ENCODE peak calls at places on chromosomes 7 and 10, in seven cellular contexts. O, Q, Y, X, J, B and U are unnamed samples.

GRCh38 chr7:143316492-143316891 is 581 bp downstream of the CLCN1 start:
- DNase-seq in O (no peak), Q (no peak), Y (no peak), X (no peak), J (no peak), B (no peak), U (peak)

GRCh38 chr10:43110318-43111071 is 27.8 kb upstream of the CSGALNACT2 start:
- DNase-seq in O (no peak), Q (no peak), Y (no peak), X (no peak), J (no peak), B (peak), U (no peak)

GRCh38 chr7:105599551-105599950 is 18.3 kb upstream of the EFCAB10 start:
- DNase-seq in O (no peak), Q (no peak), Y (no peak), X (no peak), J (no peak), B (no peak), U (no peak)

GRCh38 chr7:41175435-41175834 is 527.5 kb downstream of the INHBA start:
- DNase-seq in O (no peak), Q (no peak), Y (peak), X (peak), J (no peak), B (no peak), U (no peak)

GRCh38 chr7:11341285-11341944 is 367.7 kb downstream of the PHF14 start:
- DNase-seq in O (no peak), Q (no peak), Y (no peak), X (peak), J (no peak), B (no peak), U (no peak)

GRCh38 chr10:111199587-111199986 is 122.8 kb downstream of the ADRA2A start:
- DNase-seq in O (no peak), Q (no peak), Y (no peak), X (no peak), J (no peak), B (no peak), U (no peak)

GRCh38 chr7:14902589-14902963 is at the start of gene DGKB:
- DNase-seq in O (no peak), Q (no peak), Y (no peak), X (peak), J (no peak), B (no peak), U (no peak)

GRCh38 chr7:135650831-135651573 is 11.3 kb upstream of the STMP1 start:
- DNase-seq in O (no peak), Q (no peak), Y (no peak), X (no peak), J (no peak), B (no peak), U (no peak)

GRCh38 chr10:137031-137430 is 1.8 kb downstream of the ZMYND11 start:
- DNase-seq in O (no peak), Q (no peak), Y (peak), X (peak), J (no peak), B (peak), U (no peak)

GRCh38 chr10:34821587-34822585 is 6.8 kb upstream of the PARD3 start:
- DNase-seq in O (no peak), Q (no peak), Y (peak), X (no peak), J (no peak), B (no peak), U (no peak)

GRCh38 chr7:2609001-2609411 is 22.8 kb upstream of the TTYH3 start:
- DNase-seq in O (no peak), Q (no peak), Y (no peak), X (peak), J (no peak), B (peak), U (no peak)

DNA sequence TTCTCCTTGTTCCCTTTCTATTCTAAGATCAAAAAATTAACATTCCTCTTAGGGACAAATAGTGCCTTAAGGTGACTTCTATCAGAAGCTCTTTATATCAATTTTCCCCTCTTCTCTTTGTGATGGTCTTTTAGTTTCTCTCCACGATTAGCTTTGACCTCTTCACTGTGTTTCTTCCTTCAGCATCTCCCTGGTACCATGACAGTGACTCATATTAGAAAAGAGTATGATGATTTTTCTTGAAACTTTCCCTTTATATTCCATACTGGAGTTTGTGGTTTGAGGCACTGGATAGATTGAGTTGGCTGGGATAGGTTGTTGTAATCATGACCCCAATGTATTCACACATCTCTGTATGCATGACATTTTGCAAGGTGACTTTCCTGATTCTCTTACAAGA is 335.6 kb upstream of the GLI3 start:
- DNase-seq in O (no peak), Q (no peak), Y (no peak), X (no peak), J (no peak), B (no peak), U (no peak)
- H3K27ac ChIP-seq in O (no peak), Q (no peak), Y (no peak), X (no peak), J (no peak), B (no peak), U (no peak)

GRCh38 chr10:44261710-44262455 is 123.0 kb downstream of the CXCL12 start:
- DNase-seq in O (no peak), Q (no peak), Y (no peak), X (no peak), J (no peak), B (no peak), U (no peak)

GRCh38 chr10:44261296-44261695 is 123.6 kb downstream of the CXCL12 start:
- DNase-seq in O (no peak), Q (no peak), Y (no peak), X (no peak), J (no peak), B (no peak), U (no peak)

GRCh38 chr10:44264244-44264643 is 120.7 kb downstream of the CXCL12 start:
- DNase-seq in O (no peak), Q (no peak), Y (no peak), X (no peak), J (no peak), B (no peak), U (no peak)

GRCh38 chr10:44263771-44264170 is 121.1 kb downstream of the CXCL12 start:
- DNase-seq in O (no peak), Q (no peak), Y (no peak), X (no peak), J (no peak), B (no peak), U (no peak)

GRCh38 chr10:44262551-44263251 is 122.2 kb downstream of the CXCL12 start:
- DNase-seq in O (no peak), Q (no peak), Y (no peak), X (no peak), J (no peak), B (no peak), U (no peak)
- TF ChIP-seq CTCF in O (no peak), Q (no peak), Y (no peak), X (no peak), J (no peak), B (no peak), U (no peak)

DNA sequence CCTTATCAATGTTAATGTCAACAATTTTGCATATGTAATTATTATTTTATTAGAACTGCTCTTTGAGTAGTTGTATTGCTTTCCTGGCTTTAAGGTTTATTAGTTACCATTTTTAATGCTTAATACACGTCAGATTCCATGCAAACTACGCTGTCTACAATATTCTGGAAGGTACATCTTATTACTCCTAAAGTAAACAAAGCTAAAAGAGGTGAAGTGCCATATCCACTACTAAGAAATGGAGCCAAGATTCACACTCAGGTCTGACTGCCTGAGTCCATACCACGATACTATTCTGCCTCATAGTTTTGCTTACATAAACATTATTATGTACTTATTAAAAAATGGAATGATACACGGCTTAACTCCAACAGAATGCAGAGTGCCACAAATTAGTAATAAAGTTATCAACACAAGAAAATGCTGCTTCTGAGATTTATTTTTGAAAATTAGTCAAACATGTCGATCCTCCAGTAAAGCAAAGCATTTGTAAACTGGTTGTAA is 1.2 kb upstream of the DMTF1 start:
- DNase-seq in O (no peak), Q (no peak), Y (no peak), X (no peak), J (no peak), B (no peak), U (no peak)
- H3K4me3 ChIP-seq in O (peak), Q (peak), Y (peak), X (peak), J (no peak), B (peak), U (no peak)

DNA sequence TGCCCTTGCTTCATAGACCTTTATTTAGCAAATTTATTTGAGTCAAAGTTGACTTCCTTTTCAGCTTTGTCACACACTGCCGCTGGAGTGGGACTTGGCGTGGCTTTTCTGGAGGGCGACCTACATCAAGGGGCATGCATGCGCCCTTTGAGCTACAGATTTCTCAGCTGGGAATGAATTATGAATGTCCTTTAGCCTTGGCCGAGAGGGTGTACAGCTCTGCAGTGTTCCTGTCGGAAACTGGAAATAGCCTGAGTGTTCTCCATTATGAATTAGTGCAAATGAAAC is 79.7 kb downstream of the GLRX3 start:
- DNase-seq in O (no peak), Q (peak), Y (no peak), X (no peak), J (no peak), B (no peak), U (no peak)
- H3K27ac ChIP-seq in O (no peak), Q (no peak), Y (no peak), X (no peak), J (no peak), B (no peak), U (no peak)

DNA sequence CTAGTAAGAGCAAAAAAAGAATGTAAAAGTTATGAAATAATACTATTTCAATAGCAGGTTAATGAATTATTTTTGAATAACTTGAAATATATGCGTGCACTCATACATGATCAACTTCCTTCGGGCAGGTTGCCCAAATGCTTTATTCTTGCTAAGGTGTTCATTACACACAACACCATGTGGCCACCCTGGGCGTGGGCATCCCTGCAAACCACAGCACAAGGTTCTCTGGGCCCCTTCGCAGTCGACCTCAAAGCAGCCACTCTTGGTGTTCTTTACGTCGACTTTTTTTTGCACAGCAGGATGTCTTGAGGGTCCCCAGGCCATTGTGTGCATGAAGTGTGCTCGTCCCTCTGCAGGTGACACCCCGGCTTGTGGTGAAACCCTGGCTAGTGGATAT is 300.7 kb upstream of the PITRM1 start:
- DNase-seq in O (no peak), Q (no peak), Y (no peak), X (no peak), J (peak), B (no peak), U (no peak)
- TF ChIP-seq CTCF in O (no peak), Q (no peak), Y (no peak), X (no peak), J (no peak), B (no peak), U (no peak)

DNA sequence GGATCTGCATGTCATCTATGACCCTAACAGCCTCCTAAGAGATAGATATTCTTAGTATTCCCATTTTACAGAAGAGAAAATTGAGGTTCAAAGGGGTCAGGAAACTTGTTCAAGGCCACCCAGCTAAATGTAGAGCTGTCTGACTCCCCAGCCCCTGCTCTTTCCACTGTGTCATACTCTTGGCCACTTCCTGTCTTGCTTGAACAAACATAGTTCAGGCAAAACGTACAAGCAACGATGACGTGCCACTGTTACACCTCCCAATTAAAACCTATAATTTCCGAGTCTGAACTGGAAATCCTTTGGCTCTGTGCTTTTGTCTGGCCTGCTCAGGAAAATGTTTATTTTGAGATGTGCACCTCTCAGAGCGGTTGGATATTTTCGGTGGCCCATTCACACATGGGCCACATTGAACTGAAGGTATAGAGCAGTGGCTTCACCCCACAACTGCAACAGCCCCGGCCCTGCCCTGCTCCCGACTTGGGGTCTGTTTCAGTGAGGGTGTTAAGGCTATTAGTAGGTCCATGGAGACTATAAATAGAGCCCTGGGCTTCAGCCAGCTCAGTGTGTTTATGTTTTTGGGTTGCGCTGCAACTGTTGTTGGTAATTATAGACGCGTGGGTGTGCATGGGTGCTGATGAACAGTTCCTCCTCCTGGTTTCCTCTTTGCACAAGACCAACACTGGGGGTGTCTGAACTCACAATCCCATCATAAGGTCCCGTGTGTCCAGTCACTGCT is 172.3 kb upstream of the ADO start:
- DNase-seq in O (no peak), Q (no peak), Y (no peak), X (no peak), J (peak), B (no peak), U (peak)
- H3K4me3 ChIP-seq in O (no peak), Q (no peak), Y (no peak), X (no peak), J (no peak), B (no peak), U (no peak)

GRCh38 chr7:36091571-36092176 is 61.4 kb upstream of the EEPD1 start:
- DNase-seq in O (no peak), Q (no peak), Y (no peak), X (no peak), J (no peak), B (peak), U (no peak)

GRCh38 chr7:36088553-36088952 is 64.5 kb upstream of the EEPD1 start:
- DNase-seq in O (no peak), Q (no peak), Y (no peak), X (no peak), J (no peak), B (no peak), U (no peak)

GRCh38 chr7:36086571-36086970 is 66.5 kb upstream of the EEPD1 start:
- DNase-seq in O (no peak), Q (no peak), Y (peak), X (no peak), J (no peak), B (no peak), U (no peak)

GRCh38 chr7:36090976-36091375 is 62.1 kb upstream of the EEPD1 start:
- DNase-seq in O (no peak), Q (no peak), Y (no peak), X (no peak), J (no peak), B (no peak), U (no peak)

GRCh38 chr7:36088966-36089365 is 64.1 kb upstream of the EEPD1 start:
- DNase-seq in O (no peak), Q (no peak), Y (no peak), X (peak), J (no peak), B (no peak), U (no peak)
- H3K27ac ChIP-seq in O (peak), Q (no peak), Y (no peak), X (no peak), J (no peak), B (no peak), U (no peak)

DNA sequence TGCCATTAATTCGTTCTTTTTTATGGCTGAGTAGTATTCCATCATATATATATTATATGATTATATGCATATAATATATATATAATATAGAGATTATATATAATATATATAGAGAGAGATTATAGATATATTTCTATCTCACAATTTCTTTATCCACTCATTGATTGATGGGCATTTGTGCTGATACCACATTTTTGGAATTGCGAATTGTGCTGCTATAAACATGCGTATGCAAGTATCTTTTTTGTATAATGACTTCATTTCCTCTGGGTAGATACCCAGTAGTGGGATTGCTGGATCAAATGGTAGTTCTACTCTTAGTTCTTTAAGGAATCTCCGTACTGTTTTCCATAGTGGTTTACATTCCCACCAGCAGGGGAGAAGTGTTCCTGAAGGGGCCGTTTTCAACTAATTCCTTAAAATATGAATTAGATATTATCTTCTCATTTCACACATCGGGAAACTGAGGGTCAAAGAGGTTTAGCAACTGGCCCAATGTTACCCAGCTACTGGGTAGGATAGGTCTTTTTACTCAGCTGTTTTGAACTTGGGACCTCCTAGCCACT is 16.5 kb downstream of the NFE2L3 start:
- DNase-seq in O (no peak), Q (no peak), Y (no peak), X (no peak), J (no peak), B (no peak), U (no peak)
- TF ChIP-seq CTCF in O (no peak), Q (no peak), Y (peak), X (no peak), J (no peak), B (no peak), U (no peak)

DNA sequence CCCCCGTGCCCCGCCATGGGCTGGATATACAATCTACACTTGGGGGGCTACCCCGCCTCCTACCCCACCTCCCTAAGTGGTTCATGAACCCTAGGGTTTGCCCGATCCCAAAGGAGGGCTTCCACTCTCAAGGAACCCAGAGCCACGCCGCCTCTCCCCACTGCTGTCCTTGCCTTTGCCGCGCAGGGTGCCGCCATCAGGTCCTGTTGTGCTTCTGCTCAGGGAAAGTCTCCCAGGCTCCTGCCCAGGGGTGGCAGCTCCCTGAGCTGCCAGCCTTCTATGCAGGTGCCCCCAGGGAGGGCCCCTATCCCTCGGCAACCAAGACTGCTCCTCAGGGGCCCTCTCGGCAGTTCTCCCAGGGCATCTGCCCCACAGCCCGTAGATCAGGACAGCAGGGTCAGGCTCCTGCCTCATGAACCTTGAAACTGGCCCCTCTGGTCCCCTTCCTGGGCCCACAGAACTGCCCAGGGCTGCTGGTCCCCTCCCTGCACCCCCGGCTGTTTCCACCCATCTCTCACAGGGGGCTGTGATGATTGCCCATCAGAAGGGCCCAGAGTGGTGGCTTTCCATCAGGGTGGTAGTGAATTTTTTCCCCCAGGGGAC is 13.0 kb upstream of the PCBD1 start:
- DNase-seq in O (no peak), Q (no peak), Y (no peak), X (no peak), J (no peak), B (no peak), U (no peak)
- H3K4me3 ChIP-seq in O (no peak), Q (no peak), Y (no peak), X (no peak), J (no peak), B (no peak), U (no peak)

GRCh38 chr7:150329331-150330106 is 6.2 kb upstream of the ACTR3C start:
- DNase-seq in O (no peak), Q (no peak), Y (no peak), X (peak), J (no peak), B (no peak), U (no peak)
- H3K27ac ChIP-seq in O (no peak), Q (no peak), Y (no peak), X (peak), J (no peak), B (no peak), U (no peak)